ENCODE peak calls at places on chromosomes 7 and 10, in eight cellular contexts. One of them, this sample, is unnamed.

GRCh38 chr7:137606061-137606674 is 240.6 kb downstream of the DGKI start:
- DNase-seq in IMR-90: peak; percentile 71
- DNase-seq in CD8-positive, alpha-beta T cell: no peak
- DNase-seq in A549: peak; percentile 14
- DNase-seq in AG09309: peak; percentile 49
- DNase-seq in MCF 10A: peak; percentile 47
- DNase-seq in GM10248: no peak
- DNase-seq in fibroblast of the aortic adventitia: peak; percentile 86
- DNase-seq in this sample: no peak

GRCh38 chr10:129972966-129973673 is 9.0 kb upstream of the EBF3 start:
- DNase-seq in fibroblast of the aortic adventitia: no peak
- DNase-seq in IMR-90: no peak
- DNase-seq in AG09309: no peak
- DNase-seq in MCF 10A: no peak
- DNase-seq in CD8-positive, alpha-beta T cell: no peak
- DNase-seq in GM10248: no peak
- DNase-seq in A549: no peak
- DNase-seq in this sample: no peak

GRCh38 chr7:94431203-94431602 is 36.5 kb downstream of the COL1A2 start:
- DNase-seq in MCF 10A: no peak
- DNase-seq in A549: no peak
- DNase-seq in GM10248: no peak
- DNase-seq in fibroblast of the aortic adventitia: peak; percentile 65
- DNase-seq in AG09309: no peak
- DNase-seq in CD8-positive, alpha-beta T cell: no peak
- DNase-seq in IMR-90: no peak
- DNase-seq in this sample: no peak

GRCh38 chr7:64871761-64872160 is 31.3 kb upstream of the ZNF273 start:
- DNase-seq in MCF 10A: no peak
- DNase-seq in A549: no peak
- DNase-seq in IMR-90: no peak
- DNase-seq in AG09309: no peak
- DNase-seq in CD8-positive, alpha-beta T cell: no peak
- DNase-seq in GM10248: peak; percentile 10
- DNase-seq in fibroblast of the aortic adventitia: no peak
- DNase-seq in this sample: peak; percentile 9

GRCh38 chr7:100431286-100431735 is 1.7 kb downstream of the MEPCE start:
- DNase-seq in CD8-positive, alpha-beta T cell: no peak
- DNase-seq in IMR-90: no peak
- DNase-seq in MCF 10A: no peak
- DNase-seq in fibroblast of the aortic adventitia: no peak
- DNase-seq in GM10248: no peak
- DNase-seq in AG09309: no peak
- DNase-seq in A549: no peak
- DNase-seq in this sample: no peak

GRCh38 chr10:815338-816104 is 116.0 kb downstream of the LARP4B start:
- DNase-seq in CD8-positive, alpha-beta T cell: no peak
- DNase-seq in MCF 10A: no peak
- DNase-seq in A549: peak; percentile 41
- DNase-seq in IMR-90: no peak
- DNase-seq in AG09309: no peak
- DNase-seq in GM10248: no peak
- DNase-seq in fibroblast of the aortic adventitia: no peak
- DNase-seq in this sample: no peak

GRCh38 chr10:71324743-71325142 is 5.7 kb downstream of the SLC29A3 start:
- DNase-seq in GM10248: no peak
- DNase-seq in AG09309: no peak
- DNase-seq in CD8-positive, alpha-beta T cell: no peak
- DNase-seq in A549: no peak
- DNase-seq in fibroblast of the aortic adventitia: no peak
- DNase-seq in MCF 10A: no peak
- DNase-seq in IMR-90: no peak
- DNase-seq in this sample: no peak

GRCh38 chr7:132140341-132140740 is 435.9 kb downstream of the PLXNA4 start:
- DNase-seq in A549: no peak
- DNase-seq in MCF 10A: no peak
- DNase-seq in GM10248: no peak
- DNase-seq in AG09309: no peak
- DNase-seq in CD8-positive, alpha-beta T cell: no peak
- DNase-seq in fibroblast of the aortic adventitia: peak; percentile 52
- DNase-seq in IMR-90: no peak
- DNase-seq in this sample: no peak

GRCh38 chr7:100034871-100035510 is 14.6 kb upstream of the ZSCAN21 start:
- DNase-seq in MCF 10A: peak; percentile 36
- DNase-seq in AG09309: peak; percentile 73
- DNase-seq in GM10248: no peak
- DNase-seq in CD8-positive, alpha-beta T cell: no peak
- DNase-seq in IMR-90: peak; percentile 98
- DNase-seq in fibroblast of the aortic adventitia: peak; percentile 89
- DNase-seq in A549: no peak
- DNase-seq in this sample: no peak

GRCh38 chr7:1668486-1668931 is 1.6 kb upstream of the ELFN1 start:
- DNase-seq in MCF 10A: no peak
- DNase-seq in IMR-90: no peak
- DNase-seq in CD8-positive, alpha-beta T cell: no peak
- DNase-seq in fibroblast of the aortic adventitia: no peak
- DNase-seq in AG09309: no peak
- DNase-seq in GM10248: peak; percentile 26
- DNase-seq in A549: peak; percentile 46
- DNase-seq in this sample: peak; percentile 18

GRCh38 chr10:72328829-72329204 is 25.9 kb downstream of the DNAJB12 start:
- DNase-seq in A549: no peak
- DNase-seq in MCF 10A: no peak
- DNase-seq in fibroblast of the aortic adventitia: no peak
- DNase-seq in CD8-positive, alpha-beta T cell: no peak
- DNase-seq in GM10248: no peak
- DNase-seq in IMR-90: no peak
- DNase-seq in AG09309: no peak
- DNase-seq in this sample: no peak

GRCh38 chr10:60448246-60448645 is 58.6 kb upstream of the ANK3 start:
- DNase-seq in MCF 10A: no peak
- DNase-seq in GM10248: no peak
- DNase-seq in CD8-positive, alpha-beta T cell: no peak
- DNase-seq in AG09309: no peak
- DNase-seq in A549: no peak
- DNase-seq in IMR-90: no peak
- DNase-seq in fibroblast of the aortic adventitia: no peak
- DNase-seq in this sample: no peak

GRCh38 chr7:98877146-98877545 is 1.2 kb upstream of the TRRAP start:
- DNase-seq in GM10248: no peak
- DNase-seq in IMR-90: no peak
- DNase-seq in CD8-positive, alpha-beta T cell: no peak
- DNase-seq in AG09309: no peak
- DNase-seq in A549: no peak
- DNase-seq in fibroblast of the aortic adventitia: no peak
- DNase-seq in MCF 10A: no peak
- DNase-seq in this sample: no peak

GRCh38 chr10:91700788-91701444 is 68.0 kb upstream of the PPP1R3C start:
- DNase-seq in GM10248: no peak
- DNase-seq in fibroblast of the aortic adventitia: peak; percentile 76
- DNase-seq in CD8-positive, alpha-beta T cell: no peak
- DNase-seq in A549: no peak
- DNase-seq in IMR-90: peak; percentile 81
- DNase-seq in MCF 10A: peak; percentile 78
- DNase-seq in AG09309: peak; percentile 27
- DNase-seq in this sample: no peak

GRCh38 chr7:133984023-133984422 is 143.1 kb upstream of the LRGUK start:
- DNase-seq in AG09309: no peak
- DNase-seq in A549: no peak
- DNase-seq in CD8-positive, alpha-beta T cell: no peak
- DNase-seq in GM10248: no peak
- DNase-seq in IMR-90: no peak
- DNase-seq in MCF 10A: no peak
- DNase-seq in fibroblast of the aortic adventitia: no peak
- DNase-seq in this sample: no peak

GRCh38 chr10:45377858-45378257 is 3.8 kb downstream of the ALOX5 start:
- DNase-seq in A549: no peak
- DNase-seq in fibroblast of the aortic adventitia: no peak
- DNase-seq in CD8-positive, alpha-beta T cell: no peak
- DNase-seq in MCF 10A: no peak
- DNase-seq in GM10248: no peak
- DNase-seq in IMR-90: no peak
- DNase-seq in AG09309: no peak
- DNase-seq in this sample: no peak

GRCh38 chr10:117541909-117542705 is 439 bp upstream of the EMX2 start:
- DNase-seq in fibroblast of the aortic adventitia: peak; percentile 9
- DNase-seq in IMR-90: peak; percentile 2
- DNase-seq in MCF 10A: no peak
- DNase-seq in AG09309: peak; percentile 14
- DNase-seq in GM10248: peak; percentile 32
- DNase-seq in A549: peak; percentile 52
- DNase-seq in CD8-positive, alpha-beta T cell: no peak
- DNase-seq in this sample: no peak

GRCh38 chr7:155456772-155457543 is 971 bp upstream of the EN2 start:
- DNase-seq in IMR-90: peak; percentile 31
- DNase-seq in A549: peak; percentile 91
- DNase-seq in MCF 10A: no peak
- DNase-seq in CD8-positive, alpha-beta T cell: no peak
- DNase-seq in fibroblast of the aortic adventitia: peak; percentile 45
- DNase-seq in GM10248: no peak
- DNase-seq in AG09309: no peak
- DNase-seq in this sample: no peak

GRCh38 chr7:37832194-37832593 is 16.2 kb upstream of the NME8 start:
- DNase-seq in A549: peak; percentile 8
- DNase-seq in fibroblast of the aortic adventitia: peak; percentile 44
- DNase-seq in MCF 10A: peak; percentile 83
- DNase-seq in CD8-positive, alpha-beta T cell: no peak
- DNase-seq in IMR-90: no peak
- DNase-seq in GM10248: peak; percentile 36
- DNase-seq in AG09309: no peak
- DNase-seq in this sample: no peak

DNA sequence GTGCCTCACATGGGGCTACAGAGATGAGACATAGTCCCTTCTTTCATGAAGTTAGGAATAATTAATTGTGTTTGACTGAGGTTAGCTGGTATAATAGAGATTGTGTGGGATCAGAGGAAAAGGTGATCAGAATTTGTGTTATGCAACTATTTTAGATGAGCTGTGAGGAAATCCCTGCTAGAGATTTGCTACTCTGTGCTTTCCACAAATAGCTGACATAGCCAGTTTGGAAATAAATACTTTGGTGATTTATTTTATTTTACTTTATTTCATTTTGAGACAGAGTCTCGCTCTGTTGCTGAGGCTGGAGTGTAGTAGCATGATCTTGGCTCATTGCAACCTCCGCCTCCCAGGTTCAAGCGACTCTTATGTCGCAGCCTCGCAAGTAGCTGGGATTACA is 32.3 kb downstream of the ST7 start:
- DNase-seq in GM10248: no peak
- DNase-seq in A549: no peak
- DNase-seq in IMR-90: no peak
- DNase-seq in CD8-positive, alpha-beta T cell: no peak
- DNase-seq in MCF 10A: no peak
- DNase-seq in fibroblast of the aortic adventitia: no peak
- DNase-seq in AG09309: no peak
- DNase-seq in this sample: no peak
- TF ChIP-seq CTCF in GM10248: no peak
- TF ChIP-seq CTCF in A549: no peak
- TF ChIP-seq CTCF in IMR-90: no peak
- TF ChIP-seq CTCF in CD8-positive, alpha-beta T cell: no peak
- TF ChIP-seq CTCF in MCF 10A: no peak
- TF ChIP-seq CTCF in fibroblast of the aortic adventitia: no peak
- TF ChIP-seq CTCF in AG09309: no peak
- TF ChIP-seq CTCF in this sample: no peak

GRCh38 chr7:158320328-158320727 is 267.3 kb downstream of the PTPRN2 start:
- DNase-seq in AG09309: no peak
- DNase-seq in fibroblast of the aortic adventitia: no peak
- DNase-seq in CD8-positive, alpha-beta T cell: no peak
- DNase-seq in GM10248: no peak
- DNase-seq in A549: no peak
- DNase-seq in IMR-90: no peak
- DNase-seq in MCF 10A: no peak
- DNase-seq in this sample: no peak
- TF ChIP-seq CTCF in AG09309: no peak
- TF ChIP-seq CTCF in fibroblast of the aortic adventitia: no peak
- TF ChIP-seq CTCF in CD8-positive, alpha-beta T cell: no peak
- TF ChIP-seq CTCF in GM10248: no peak
- TF ChIP-seq CTCF in A549: no peak
- TF ChIP-seq CTCF in IMR-90: no peak
- TF ChIP-seq CTCF in MCF 10A: no peak
- TF ChIP-seq CTCF in this sample: no peak

GRCh38 chr10:43376828-43377227 is 5.4 kb downstream of the FXYD4 start:
- DNase-seq in AG09309: no peak
- DNase-seq in fibroblast of the aortic adventitia: no peak
- DNase-seq in CD8-positive, alpha-beta T cell: no peak
- DNase-seq in A549: no peak
- DNase-seq in GM10248: no peak
- DNase-seq in IMR-90: no peak
- DNase-seq in MCF 10A: no peak
- DNase-seq in this sample: no peak

GRCh38 chr10:43374194-43374593 is 2.8 kb downstream of the FXYD4 start:
- DNase-seq in MCF 10A: no peak
- DNase-seq in fibroblast of the aortic adventitia: no peak
- DNase-seq in CD8-positive, alpha-beta T cell: no peak
- DNase-seq in IMR-90: no peak
- DNase-seq in AG09309: no peak
- DNase-seq in A549: no peak
- DNase-seq in GM10248: no peak
- DNase-seq in this sample: no peak

GRCh38 chr10:43376046-43376635 is 4.7 kb downstream of the FXYD4 start:
- DNase-seq in GM10248: no peak
- DNase-seq in fibroblast of the aortic adventitia: no peak
- DNase-seq in AG09309: no peak
- DNase-seq in CD8-positive, alpha-beta T cell: no peak
- DNase-seq in A549: no peak
- DNase-seq in IMR-90: no peak
- DNase-seq in MCF 10A: no peak
- DNase-seq in this sample: no peak

GRCh38 chr10:43375401-43376020 is 4.1 kb downstream of the FXYD4 start:
- DNase-seq in MCF 10A: no peak
- DNase-seq in GM10248: no peak
- DNase-seq in IMR-90: no peak
- DNase-seq in AG09309: no peak
- DNase-seq in fibroblast of the aortic adventitia: no peak
- DNase-seq in CD8-positive, alpha-beta T cell: no peak
- DNase-seq in A549: no peak
- DNase-seq in this sample: no peak

GRCh38 chr10:43377393-43377883 is 6.0 kb downstream of the FXYD4 start:
- DNase-seq in MCF 10A: no peak
- DNase-seq in AG09309: no peak
- DNase-seq in GM10248: no peak
- DNase-seq in A549: no peak
- DNase-seq in CD8-positive, alpha-beta T cell: no peak
- DNase-seq in IMR-90: no peak
- DNase-seq in fibroblast of the aortic adventitia: no peak
- DNase-seq in this sample: no peak
- TF ChIP-seq CTCF in MCF 10A: no peak
- TF ChIP-seq CTCF in AG09309: peak; percentile 3
- TF ChIP-seq CTCF in GM10248: no peak
- TF ChIP-seq CTCF in A549: no peak
- TF ChIP-seq CTCF in CD8-positive, alpha-beta T cell: no peak
- TF ChIP-seq CTCF in IMR-90: no peak
- TF ChIP-seq CTCF in fibroblast of the aortic adventitia: no peak
- TF ChIP-seq CTCF in this sample: no peak

DNA sequence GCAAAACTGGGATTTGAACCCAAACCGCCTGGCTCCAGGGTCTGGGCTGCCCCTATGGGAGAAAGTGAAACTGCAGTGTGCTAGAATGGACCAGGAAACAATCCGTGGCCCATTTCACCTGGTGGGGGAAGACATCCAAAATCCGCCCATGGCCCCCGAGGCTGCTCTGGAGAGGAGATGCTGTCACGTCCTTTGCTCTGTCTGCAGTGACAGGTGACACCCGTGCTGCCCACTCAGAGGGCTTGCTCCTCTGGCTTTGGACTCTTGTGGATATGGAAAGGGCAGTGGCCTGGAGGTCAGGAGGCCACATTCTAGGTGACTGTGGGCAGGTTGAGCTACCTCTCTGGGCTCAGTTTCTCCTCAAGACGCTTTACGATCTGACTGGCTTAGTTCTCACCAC is 151.2 kb upstream of the GPR26 start:
- DNase-seq in fibroblast of the aortic adventitia: no peak
- DNase-seq in A549: no peak
- DNase-seq in IMR-90: no peak
- DNase-seq in CD8-positive, alpha-beta T cell: no peak
- DNase-seq in MCF 10A: no peak
- DNase-seq in GM10248: no peak
- DNase-seq in AG09309: no peak
- DNase-seq in this sample: no peak
- TF ChIP-seq CTCF in fibroblast of the aortic adventitia: no peak
- TF ChIP-seq CTCF in A549: no peak
- TF ChIP-seq CTCF in IMR-90: no peak
- TF ChIP-seq CTCF in CD8-positive, alpha-beta T cell: no peak
- TF ChIP-seq CTCF in MCF 10A: no peak
- TF ChIP-seq CTCF in GM10248: no peak
- TF ChIP-seq CTCF in AG09309: no peak
- TF ChIP-seq CTCF in this sample: no peak

This sample was measured in activated B cell treated with CpG ODN at 0.5 μM for 24 hours.